ENCODE peak calls at places on chromosome 20, in ten cellular contexts. W is left ventricle myocardium inferior; C is psoas muscle; Q is A549; T is GM23248; L is endothelial cell of umbilical vein; Z is Peyer's patch; F is CD8-positive, alpha-beta T cell; Y is mammary epithelial cell; H is transverse colon. V is an unnamed sample. For H3K4me1, the result is how much of the 10 kb centered on the place peaks cover.

GRCh38 chr20:5008743-5009142 is 7.4 kb upstream of the SLC23A2 start:
- DNase-seq in W (no peak), C (no peak), Q (no peak), T (peak), L (no peak), Z (no peak), F (no peak), Y (peak), H (no peak), V (no peak)

GRCh38 chr20:63955281-63955845 is 853 bp downstream of the UCKL1 start:
- DNase-seq in W (peak), C (no peak), Q (no peak), T (peak), L (peak), Z (no peak), F (peak), Y (no peak), H (peak), V (peak)

GRCh38 chr20:39195495-39196129 is 233.5 kb downstream of the DHX35 start:
- DNase-seq in W (no peak), C (no peak), Q (no peak), T (no peak), L (no peak), Z (no peak), F (no peak), Y (no peak), H (no peak), V (peak)

GRCh38 chr20:2873747-2874041 is 413 bp downstream of the PTPRA start:
- DNase-seq in W (peak), C (no peak), Q (peak), T (peak), L (peak), Z (no peak), F (peak), Y (no peak), H (peak), V (peak)

GRCh38 chr20:45545754-45546453 is 1.3 kb downstream of the EPPIN start:
- DNase-seq in W (no peak), C (no peak), Q (peak), T (peak), L (no peak), Z (no peak), F (no peak), Y (peak), H (no peak), V (no peak)

GRCh38 chr20:1376007-1376406 is 16.8 kb downstream of the FKBP1A start:
- DNase-seq in W (no peak), C (no peak), Q (no peak), T (no peak), L (no peak), Z (no peak), F (no peak), Y (no peak), H (no peak), V (no peak)

GRCh38 chr20:61932711-61933480 is 132.8 kb downstream of the TAF4 start:
- DNase-seq in W (peak), C (peak), Q (no peak), T (no peak), L (no peak), Z (peak), F (no peak), Y (no peak), H (no peak), V (no peak)

GRCh38 chr20:1816384-1817381 is 78.5 kb upstream of the SIRPA start:
- DNase-seq in W (no peak), C (no peak), Q (no peak), T (peak), L (peak), Z (no peak), F (peak), Y (peak), H (no peak), V (peak)

GRCh38 chr20:44714701-44715494 is at the start of gene CCN5:
- DNase-seq in W (peak), C (peak), Q (peak), T (peak), L (peak), Z (peak), F (no peak), Y (peak), H (peak), V (no peak)

GRCh38 chr20:9139106-9139808 is 70.4 kb downstream of the PLCB4 start:
- DNase-seq in W (no peak), C (no peak), Q (no peak), T (no peak), L (no peak), Z (no peak), F (no peak), Y (no peak), H (no peak), V (no peak)

GRCh38 chr20:17859616-17860232 is 108.9 kb downstream of the SNX5 start:
- DNase-seq in W (peak), C (no peak), Q (no peak), T (no peak), L (no peak), Z (no peak), F (peak), Y (no peak), H (no peak), V (no peak)

GRCh38 chr20:1391640-1392442 is 1.0 kb downstream of the FKBP1A start:
- DNase-seq in W (no peak), C (peak), Q (no peak), T (peak), L (peak), Z (no peak), F (no peak), Y (peak), H (no peak), V (peak)

GRCh38 chr20:44646023-44646640 is 5.4 kb downstream of the ADA start:
- DNase-seq in W (no peak), C (no peak), Q (no peak), T (no peak), L (peak), Z (no peak), F (peak), Y (no peak), H (peak), V (peak)

GRCh38 chr20:40815156-40816038 is 126.4 kb upstream of the MAFB start:
- DNase-seq in W (no peak), C (no peak), Q (no peak), T (no peak), L (no peak), Z (no peak), F (no peak), Y (no peak), H (no peak), V (peak)

GRCh38 chr20:57361517-57361916 is 10.5 kb downstream of the RAE1 start:
- DNase-seq in W (no peak), C (no peak), Q (no peak), T (peak), L (peak), Z (no peak), F (no peak), Y (peak), H (no peak), V (no peak)

GRCh38 chr20:62066339-62066982 is 780 bp upstream of the TAF4 start:
- DNase-seq in W (peak), C (peak), Q (peak), T (peak), L (peak), Z (peak), F (no peak), Y (peak), H (peak), V (peak)

GRCh38 chr20:13006825-13007224 is 1.9 kb upstream of the SPTLC3 start:
- DNase-seq in W (no peak), C (no peak), Q (no peak), T (peak), L (no peak), Z (no peak), F (no peak), Y (peak), H (no peak), V (no peak)

DNA sequence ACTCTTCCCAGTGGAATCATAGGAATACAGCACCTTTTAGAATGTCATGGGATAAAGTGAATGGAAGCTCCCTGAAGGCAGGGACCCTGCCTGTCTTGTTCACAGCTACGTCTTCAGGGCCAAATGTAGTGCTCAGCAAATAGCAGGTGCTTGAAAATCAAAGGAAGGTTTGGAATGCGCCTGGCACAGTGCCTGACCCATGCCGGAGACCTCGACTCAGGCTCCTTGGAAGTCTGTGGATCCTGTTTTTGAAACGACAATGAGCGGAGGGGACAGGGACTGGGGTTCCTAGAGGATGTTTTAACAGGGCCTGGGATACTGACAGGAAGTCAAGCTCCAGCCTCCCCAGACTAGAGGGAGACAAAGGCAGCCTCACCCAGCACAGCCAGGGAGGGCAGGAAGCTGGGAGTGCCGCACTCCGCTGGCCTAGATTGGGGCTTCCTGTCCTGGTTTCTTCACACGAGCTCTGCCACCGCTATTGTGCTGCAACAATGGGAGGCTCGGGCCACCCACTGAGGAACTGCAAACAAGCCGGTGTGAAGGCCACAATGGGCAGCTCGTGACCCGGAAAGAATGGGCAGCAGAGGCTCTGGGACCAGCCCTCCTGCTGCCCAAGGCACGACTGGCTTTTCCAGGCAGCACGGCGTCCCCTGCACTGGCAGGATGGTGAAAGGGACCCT is 76.7 kb downstream of the PREX1 start:
- DNase-seq in W (peak), C (peak), Q (no peak), T (no peak), L (peak), Z (no peak), F (peak), Y (no peak), H (peak), V (peak)
- H3K4me1 ChIP-seq in W (under half), C (under half), Q (under half), T (under half), L (under half), Z (under half), F (half or more), Y (under half), H (under half), V (under half)

GRCh38 chr20:49692941-49693340 is 20.7 kb downstream of the B4GALT5 start:
- DNase-seq in W (no peak), C (no peak), Q (no peak), T (no peak), L (no peak), Z (no peak), F (no peak), Y (no peak), H (no peak), V (no peak)
- H3K4me1 ChIP-seq in W (half or more), C (half or more), Q (half or more), T (under half), L (half or more), Z (under half), F (under half), Y (half or more), H (under half), V (under half)

GRCh38 chr20:51419236-51419635 is 123.3 kb downstream of the NFATC2 start:
- DNase-seq in W (no peak), C (no peak), Q (no peak), T (no peak), L (no peak), Z (no peak), F (no peak), Y (no peak), H (no peak), V (no peak)

GRCh38 chr20:51417745-51418529 is 124.6 kb downstream of the NFATC2 start:
- DNase-seq in W (no peak), C (no peak), Q (no peak), T (no peak), L (no peak), Z (no peak), F (no peak), Y (no peak), H (no peak), V (no peak)

GRCh38 chr20:51419646-51420045 is 122.9 kb downstream of the NFATC2 start:
- DNase-seq in W (no peak), C (no peak), Q (no peak), T (no peak), L (peak), Z (no peak), F (no peak), Y (no peak), H (no peak), V (no peak)

GRCh38 chr20:51420805-51421204 is 121.7 kb downstream of the NFATC2 start:
- DNase-seq in W (no peak), C (no peak), Q (no peak), T (no peak), L (no peak), Z (no peak), F (no peak), Y (no peak), H (no peak), V (no peak)

GRCh38 chr20:51420111-51420510 is 122.4 kb downstream of the NFATC2 start:
- DNase-seq in W (no peak), C (no peak), Q (no peak), T (peak), L (peak), Z (no peak), F (no peak), Y (peak), H (no peak), V (no peak)
- H3K4me1 ChIP-seq in W (under half), C (under half), Q (under half), T (under half), L (under half), Z (under half), F (under half), Y (under half), H (under half), V (under half)

GRCh38 chr20:21173496-21174025 is 47.7 kb downstream of the KIZ start:
- DNase-seq in W (no peak), C (no peak), Q (no peak), T (peak), L (no peak), Z (no peak), F (no peak), Y (no peak), H (no peak), V (no peak)

GRCh38 chr20:21172626-21173025 is 46.7 kb downstream of the KIZ start:
- DNase-seq in W (no peak), C (no peak), Q (no peak), T (no peak), L (no peak), Z (no peak), F (no peak), Y (no peak), H (no peak), V (no peak)

GRCh38 chr20:21174425-21175239 is 48.8 kb downstream of the KIZ start:
- DNase-seq in W (no peak), C (no peak), Q (no peak), T (no peak), L (no peak), Z (no peak), F (no peak), Y (no peak), H (no peak), V (no peak)

GRCh38 chr20:21177767-21178166 is 51.9 kb downstream of the KIZ start:
- DNase-seq in W (no peak), C (no peak), Q (no peak), T (no peak), L (no peak), Z (no peak), F (no peak), Y (no peak), H (no peak), V (no peak)

DNA sequence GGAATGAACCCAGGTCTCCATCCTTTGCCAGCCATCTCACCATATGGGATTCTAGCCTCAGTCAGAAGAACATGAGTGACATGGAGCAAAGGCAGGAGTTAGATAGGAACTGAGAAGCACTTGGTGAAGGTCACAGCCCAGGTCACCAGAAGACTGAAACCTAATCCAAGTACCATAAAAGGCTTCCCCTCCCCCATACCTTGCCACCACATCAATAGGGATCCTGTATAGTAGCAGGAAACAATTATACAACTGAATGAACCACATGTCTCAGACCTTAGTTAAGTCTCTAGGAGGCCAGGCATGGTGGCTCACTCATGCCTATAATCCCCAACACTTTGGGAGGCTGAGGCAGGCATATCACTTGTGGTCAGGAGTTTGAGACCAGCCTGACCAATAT is 49.6 kb downstream of the KIZ start:
- DNase-seq in W (no peak), C (no peak), Q (no peak), T (no peak), L (no peak), Z (no peak), F (no peak), Y (no peak), H (no peak), V (peak)
- H3K4me1 ChIP-seq in W (under half), C (under half), Q (under half), T (under half), L (under half), Z (under half), F (under half), Y (under half), H (under half), V (under half)

DNA sequence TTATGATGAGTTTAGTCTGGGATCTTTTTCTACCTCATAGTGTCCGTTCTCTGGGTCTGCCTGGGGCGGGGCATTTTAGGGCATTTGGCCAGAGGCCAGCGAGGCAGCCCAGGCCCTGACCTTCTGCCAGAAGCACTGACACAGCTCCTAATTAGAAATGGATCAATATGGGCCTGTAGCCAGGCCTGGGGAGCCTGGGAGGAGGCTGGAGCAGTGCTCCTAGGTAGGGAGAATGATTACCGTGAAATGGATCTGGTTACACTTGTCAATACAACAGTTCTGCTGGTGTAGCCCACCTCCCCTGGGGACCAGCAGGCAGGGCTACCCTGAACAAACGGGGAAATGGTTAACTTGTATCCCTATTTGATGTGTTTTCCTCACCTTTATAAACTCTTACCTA is 23.0 kb downstream of the RALY start:
- DNase-seq in W (no peak), C (no peak), Q (no peak), T (no peak), L (no peak), Z (no peak), F (no peak), Y (no peak), H (no peak), V (no peak)
- H3K4me1 ChIP-seq in W (half or more), C (half or more), Q (under half), T (under half), L (under half), Z (under half), F (half or more), Y (half or more), H (under half), V (under half)

DNA sequence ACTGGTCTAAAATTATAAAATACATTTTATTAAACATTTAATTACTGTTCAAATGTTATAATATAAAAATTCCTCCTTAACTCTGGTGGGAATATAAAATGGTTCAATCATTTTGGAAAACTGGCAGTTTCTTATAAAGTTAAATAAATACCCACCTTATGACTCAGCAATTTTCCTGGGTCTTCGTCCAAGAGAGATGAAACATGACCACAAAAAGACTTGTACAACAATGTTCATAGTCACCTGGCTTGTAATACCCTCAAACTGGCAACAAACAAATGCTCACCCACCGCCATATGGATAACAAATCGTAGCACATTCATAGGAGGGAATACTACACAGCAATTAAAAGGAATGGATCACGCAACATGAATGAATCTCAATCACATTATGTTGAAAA is 66.0 kb upstream of the RIN2 start:
- DNase-seq in W (no peak), C (no peak), Q (no peak), T (peak), L (no peak), Z (no peak), F (no peak), Y (peak), H (no peak), V (no peak)
- H3K4me1 ChIP-seq in W (under half), C (under half), Q (under half), T (under half), L (under half), Z (under half), F (under half), Y (under half), H (under half), V (under half)